ENCODE peak calls at places on chromosomes 6 and 20, in five cellular contexts. J is lower leg skin, S is right atrium auricular region, E is kidney epithelial cell, O is amniotic epithelial cell. U is an unnamed sample.

GRCh38 chr6:106767271-106767670 is 137.9 kb downstream of the QRSL1 start:
- DNase-seq in J (no peak), S (no peak), E (no peak), O (no peak), U (no peak)

GRCh38 chr20:9270831-9271230 is 201.9 kb downstream of the PLCB4 start:
- DNase-seq in J (no peak), S (no peak), E (no peak), O (peak; percentile 50), U (no peak)

GRCh38 chr6:147434508-147434907 is 74.0 kb upstream of the SAMD5 start:
- DNase-seq in J (no peak), S (no peak), E (no peak), O (peak; percentile 54), U (no peak)

GRCh38 chr6:36495086-36495485 is 52.2 kb downstream of the STK38 start:
- DNase-seq in J (no peak), S (no peak), E (no peak), O (no peak), U (no peak)

GRCh38 chr6:83215131-83216047 is 22.2 kb downstream of the RWDD2A start:
- DNase-seq in J (peak; percentile 63), S (peak; percentile 73), E (no peak), O (peak; percentile 65), U (peak; percentile 23)

GRCh38 chr6:15423286-15423957 is 177.6 kb downstream of the JARID2 start:
- DNase-seq in J (no peak), S (no peak), E (no peak), O (no peak), U (no peak)

GRCh38 chr6:26347699-26348098 is 17.3 kb upstream of the BTN3A2 start:
- DNase-seq in J (no peak), S (no peak), E (no peak), O (no peak), U (no peak)

GRCh38 chr20:18527836-18528235 is 20.1 kb downstream of the SEC23B start:
- DNase-seq in J (no peak), S (no peak), E (no peak), O (peak; percentile 12), U (no peak)

GRCh38 chr6:77015350-77015749 is 447.9 kb downstream of the HTR1B start:
- DNase-seq in J (no peak), S (no peak), E (no peak), O (peak; percentile 81), U (no peak)

GRCh38 chr6:148997863-148998262 is 251.0 kb downstream of the UST start:
- DNase-seq in J (no peak), S (no peak), E (no peak), O (peak; percentile 86), U (no peak)

U was measured in caudate nucleus.